ENCODE peak calls at places on chromosome 4, in four cellular contexts. H, F, N and O are unnamed samples.

GRCh38 chr4:5489260-5489659 is 219.1 kb downstream of the EVC2 start:
- DNase-seq in F (no peak), N (no peak), H (no peak), O (no peak)

GRCh38 chr4:120286813-120287212 is 220.2 kb upstream of the MAD2L1 start:
- DNase-seq in H (no peak), F (no peak), N (no peak), O (no peak)

GRCh38 chr4:181224826-181225225 is 1018.4 kb upstream of the TENM3 start:
- DNase-seq in H (no peak), F (no peak), N (no peak), O (no peak)

GRCh38 chr4:82905205-82905604 is 4.7 kb downstream of the THAP9 start:
- DNase-seq in N (no peak), H (no peak), F (no peak), O (no peak)

GRCh38 chr4:152606800-152607577 is 71.1 kb upstream of the FBXW7 start:
- DNase-seq in F (no peak), N (no peak), H (no peak), O (no peak)

GRCh38 chr4:179867300-179867878 is 2375.8 kb upstream of the TENM3 start:
- DNase-seq in F (no peak), H (no peak), N (peak; percentile 63), O (no peak)

GRCh38 chr4:180598281-180598680 is 1644.9 kb upstream of the TENM3 start:
- DNase-seq in H (no peak), F (no peak), N (no peak), O (no peak)

GRCh38 chr4:91984466-91984865 is 319.3 kb upstream of the GRID2 start:
- DNase-seq in N (no peak), F (no peak), H (no peak), O (no peak)

GRCh38 chr4:133156096-133156495 is 7.0 kb downstream of the PCDH10 start:
- DNase-seq in F (peak; percentile 39), H (no peak), N (no peak), O (no peak)

GRCh38 chr4:41212221-41213203 is 1.8 kb downstream of the APBB2 start:
- DNase-seq in H (peak; percentile 22), F (no peak), N (peak; percentile 71), O (no peak)

GRCh38 chr4:56622176-56622575 is 58.9 kb downstream of the HOPX start:
- DNase-seq in N (no peak), H (no peak), F (no peak), O (no peak)

GRCh38 chr4:129514852-129515251 is 418.9 kb downstream of the C4orf33 start:
- DNase-seq in N (no peak), F (no peak), H (no peak), O (no peak)

GRCh38 chr4:5292091-5292490 is 240.8 kb downstream of the STK32B start:
- DNase-seq in F (no peak), N (peak; percentile 57), H (peak; percentile 9), O (no peak)

GRCh38 chr4:91064157-91064853 is 937.1 kb downstream of the CCSER1 start:
- DNase-seq in N (peak; percentile 81), F (peak; percentile 68), H (peak; percentile 31), O (no peak)

GRCh38 chr4:8182858-8183725 is 16.0 kb upstream of the SH3TC1 start:
- DNase-seq in N (no peak), F (no peak), H (no peak), O (peak; percentile 95)

GRCh38 chr4:68359508-68359907 is 9.6 kb upstream of the YTHDC1 start:
- DNase-seq in H (no peak), F (no peak), N (no peak), O (no peak)

GRCh38 chr4:168832746-168833575 is 177.1 kb downstream of the CBR4 start:
- DNase-seq in N (no peak), F (peak; percentile 73), H (no peak), O (no peak)

GRCh38 chr4:107349266-107349665 is 313.2 kb upstream of the DKK2 start:
- DNase-seq in H (no peak), F (no peak), N (no peak), O (no peak)

GRCh38 chr4:185847352-185848078 is 35.5 kb upstream of the SORBS2 start:
- DNase-seq in H (no peak), F (no peak), N (peak; percentile 19), O (no peak)

GRCh38 chr4:128076465-128076864 is 15.4 kb downstream of the LARP1B start:
- DNase-seq in F (no peak), N (no peak), H (no peak), O (no peak)

GRCh38 chr4:5051692-5052423 is 578 bp downstream of the STK32B start:
- DNase-seq in N (peak; percentile 2), H (no peak), F (no peak), O (no peak)